ENCODE peak calls at places on chromosome 2, in eight cellular contexts. U, M, W, P, R, X, H and J are unnamed samples. For H3K4me1, the result is how much of the 10 kb centered on the place peaks cover.

GRCh38 chr2:200444530-200444929 is 65.3 kb downstream of the KCTD18 start:
- DNase-seq in U (no peak), M (no peak), W (no peak), P (no peak), R (no peak), X (no peak), H (no peak), J (no peak)

GRCh38 chr2:16105664-16106281 is 165.4 kb downstream of the MYCN start:
- DNase-seq in U (no peak), M (no peak), W (no peak), P (no peak), R (no peak), X (no peak), H (no peak), J (no peak)

GRCh38 chr2:182165196-182165595 is 179.5 kb downstream of the PPP1R1C start:
- DNase-seq in U (no peak), M (no peak), W (no peak), P (peak), R (no peak), X (no peak), H (no peak), J (no peak)

GRCh38 chr2:191677091-191677645 is 768 bp upstream of the NABP1 start:
- DNase-seq in U (no peak), M (peak), W (peak), P (peak), R (peak), X (peak), H (peak), J (no peak)

GRCh38 chr2:217993055-217993645 is 9.6 kb downstream of the TNS1 start:
- DNase-seq in U (no peak), M (no peak), W (peak), P (no peak), R (no peak), X (peak), H (peak), J (no peak)

GRCh38 chr2:20650880-20651730 is at the start of gene HS1BP3:
- DNase-seq in U (peak), M (peak), W (peak), P (peak), R (peak), X (peak), H (peak), J (no peak)

GRCh38 chr2:99811544-99811943 is 321.7 kb upstream of the REV1 start:
- DNase-seq in U (no peak), M (no peak), W (peak), P (peak), R (no peak), X (no peak), H (no peak), J (no peak)

GRCh38 chr2:218476676-218477075 is 57.8 kb downstream of the VIL1 start:
- DNase-seq in U (no peak), M (no peak), W (no peak), P (no peak), R (no peak), X (peak), H (no peak), J (no peak)

GRCh38 chr2:207530160-207531023 is 630 bp downstream of the CREB1 start:
- DNase-seq in U (peak), M (peak), W (peak), P (peak), R (peak), X (peak), H (peak), J (no peak)

GRCh38 chr2:210630904-210631560 is 74.6 kb downstream of the CPS1 start:
- DNase-seq in U (no peak), M (no peak), W (no peak), P (no peak), R (no peak), X (no peak), H (no peak), J (no peak)

GRCh38 chr2:119248311-119248710 is 24.7 kb downstream of the STEAP3 start:
- DNase-seq in U (no peak), M (no peak), W (peak), P (peak), R (no peak), X (no peak), H (no peak), J (no peak)

GRCh38 chr2:9336534-9337354 is 86.6 kb downstream of the ITGB1BP1 start:
- DNase-seq in U (no peak), M (no peak), W (peak), P (peak), R (no peak), X (peak), H (peak), J (no peak)

GRCh38 chr2:3001595-3002184 is 375.9 kb downstream of the EIPR1 start:
- DNase-seq in U (no peak), M (peak), W (no peak), P (no peak), R (no peak), X (peak), H (peak), J (no peak)

GRCh38 chr2:223075301-223076270 is 23.6 kb downstream of the KCNE4 start:
- DNase-seq in U (no peak), M (no peak), W (peak), P (peak), R (no peak), X (no peak), H (no peak), J (no peak)

GRCh38 chr2:121238828-121239227 is 46.2 kb downstream of the TFCP2L1 start:
- DNase-seq in U (no peak), M (no peak), W (no peak), P (no peak), R (no peak), X (no peak), H (no peak), J (no peak)

GRCh38 chr2:86066915-86067314 is 38.8 kb downstream of the POLR1A start:
- DNase-seq in U (no peak), M (no peak), W (no peak), P (no peak), R (no peak), X (no peak), H (no peak), J (no peak)

GRCh38 chr2:230794472-230794871 is 70.3 kb upstream of the ITM2C start:
- DNase-seq in U (no peak), M (no peak), W (peak), P (peak), R (no peak), X (no peak), H (no peak), J (no peak)

GRCh38 chr2:64202206-64202864 is 58.1 kb upstream of the PELI1 start:
- DNase-seq in U (no peak), M (no peak), W (no peak), P (peak), R (no peak), X (no peak), H (peak), J (no peak)

GRCh38 chr2:42513252-42513918 is 19.6 kb upstream of the KCNG3 start:
- DNase-seq in U (no peak), M (peak), W (peak), P (peak), R (no peak), X (peak), H (peak), J (no peak)

GRCh38 chr2:170554278-170554955 is 160.7 kb upstream of the SP5 start:
- DNase-seq in U (peak), M (no peak), W (peak), P (peak), R (peak), X (peak), H (no peak), J (peak)

GRCh38 chr2:160206436-160206835 is 6.4 kb upstream of the ITGB6 start:
- DNase-seq in U (no peak), M (no peak), W (no peak), P (no peak), R (no peak), X (no peak), H (no peak), J (no peak)

GRCh38 chr2:216341151-216341550 is 31.1 kb downstream of the MARCHF4 start:
- DNase-seq in U (no peak), M (no peak), W (peak), P (no peak), R (no peak), X (no peak), H (no peak), J (no peak)

GRCh38 chr2:5057895-5058294 is 634.3 kb upstream of the SOX11 start:
- DNase-seq in U (no peak), M (no peak), W (no peak), P (no peak), R (no peak), X (no peak), H (no peak), J (no peak)

GRCh38 chr2:155703917-155704316 is 628.6 kb downstream of the NR4A2 start:
- DNase-seq in U (no peak), M (no peak), W (no peak), P (no peak), R (no peak), X (no peak), H (no peak), J (no peak)

GRCh38 chr2:135004005-135004746 is 43.1 kb downstream of the MAP3K19 start:
- DNase-seq in U (peak), M (peak), W (peak), P (peak), R (peak), X (peak), H (peak), J (no peak)

GRCh38 chr2:18949871-18950597 is 360.7 kb upstream of the NT5C1B start:
- DNase-seq in U (no peak), M (no peak), W (peak), P (peak), R (no peak), X (no peak), H (peak), J (no peak)

GRCh38 chr2:121052023-121052422 is 233.0 kb downstream of the TFCP2L1 start:
- DNase-seq in U (no peak), M (no peak), W (no peak), P (no peak), R (no peak), X (no peak), H (no peak), J (no peak)

GRCh38 chr2:225104971-225105370 is 62.7 kb upstream of the DOCK10 start:
- DNase-seq in U (no peak), M (no peak), W (peak), P (peak), R (no peak), X (no peak), H (peak), J (no peak)

GRCh38 chr2:11569636-11570035 is 35.8 kb downstream of the GREB1 start:
- DNase-seq in U (no peak), M (no peak), W (no peak), P (no peak), R (no peak), X (no peak), H (no peak), J (no peak)

GRCh38 chr2:30664761-30665358 is 142.4 kb downstream of the CAPN13 start:
- DNase-seq in U (no peak), M (no peak), W (peak), P (peak), R (no peak), X (no peak), H (peak), J (no peak)

GRCh38 chr2:182587831-182588230 is 128.2 kb upstream of the DNAJC10 start:
- DNase-seq in U (no peak), M (no peak), W (peak), P (peak), R (no peak), X (no peak), H (no peak), J (no peak)

GRCh38 chr2:236875906-236876505 is 209.7 kb upstream of the COPS8 start:
- DNase-seq in U (no peak), M (no peak), W (no peak), P (no peak), R (no peak), X (no peak), H (no peak), J (no peak)

GRCh38 chr2:157206921-157207320 is 50.6 kb upstream of the GALNT5 start:
- DNase-seq in U (no peak), M (no peak), W (no peak), P (no peak), R (no peak), X (no peak), H (no peak), J (no peak)

GRCh38 chr2:195595825-195596224 is 61.2 kb upstream of the SLC39A10 start:
- DNase-seq in U (no peak), M (no peak), W (no peak), P (no peak), R (no peak), X (no peak), H (no peak), J (no peak)

GRCh38 chr2:83786140-83786539 is 672.9 kb downstream of the SUCLG1 start:
- DNase-seq in U (no peak), M (no peak), W (no peak), P (no peak), R (no peak), X (no peak), H (no peak), J (no peak)
- H3K4me1 ChIP-seq in U (under half), M (under half), W (under half), P (under half), R (under half), X (under half), H (under half), J (under half)

GRCh38 chr2:127362971-127363370 is 24.8 kb downstream of the MAP3K2 start:
- DNase-seq in U (no peak), M (no peak), W (peak), P (no peak), R (no peak), X (no peak), H (no peak), J (no peak)
- H3K4me3 ChIP-seq in U (no peak), M (no peak), W (no peak), P (no peak), R (no peak), X (no peak), H (no peak), J (no peak)

GRCh38 chr2:23562143-23562542 is 177.2 kb downstream of the KLHL29 start:
- DNase-seq in U (no peak), M (no peak), W (no peak), P (no peak), R (no peak), X (no peak), H (no peak), J (no peak)
- H3K4me1 ChIP-seq in U (under half), M (under half), W (under half), P (under half), R (under half), X (under half), H (under half), J (under half)

DNA sequence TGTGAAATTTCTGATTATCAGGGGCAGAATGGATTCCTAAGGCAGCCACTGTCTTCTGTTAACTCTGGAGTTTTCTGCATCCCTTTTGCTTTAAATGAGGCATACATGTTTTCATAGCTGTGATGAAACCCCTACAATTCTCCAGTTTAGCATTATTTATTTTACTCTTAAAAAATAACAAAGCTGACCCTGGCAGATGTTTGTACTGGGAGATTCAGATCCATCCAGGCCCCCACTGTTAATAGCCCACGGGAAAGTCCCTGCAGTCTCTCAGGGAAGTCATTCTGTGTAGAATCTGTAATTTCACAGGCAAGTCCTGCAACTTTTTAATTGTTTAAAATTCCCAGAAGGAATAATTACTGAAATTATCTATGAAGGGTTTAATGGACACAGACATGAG is 343 bp upstream of the SULT1C4 start:
- DNase-seq in U (no peak), M (no peak), W (peak), P (no peak), R (no peak), X (no peak), H (no peak), J (no peak)
- H3K4me3 ChIP-seq in U (peak), M (no peak), W (no peak), P (no peak), R (peak), X (no peak), H (no peak), J (peak)

DNA sequence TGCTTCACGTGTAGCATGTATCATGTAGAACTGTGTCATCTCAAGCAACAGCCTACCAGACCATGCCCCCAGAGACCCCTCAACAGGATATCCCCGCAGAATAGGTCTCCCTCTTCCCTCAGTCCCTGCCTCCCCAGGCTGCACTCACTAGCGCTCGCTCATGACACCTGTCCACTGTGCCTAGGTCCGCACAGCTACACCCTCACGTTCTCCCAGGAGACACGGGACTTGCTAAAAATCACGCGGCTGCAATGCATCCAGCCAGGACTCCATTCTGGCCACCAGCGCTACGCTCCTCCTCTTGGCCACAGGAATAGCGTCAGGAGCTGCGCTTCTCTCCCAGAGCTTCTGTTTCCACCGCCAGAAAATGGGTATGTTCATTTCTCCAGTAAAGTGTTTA is 2.5 kb downstream of the PXDN start:
- DNase-seq in U (peak), M (no peak), W (no peak), P (no peak), R (no peak), X (no peak), H (no peak), J (no peak)
- H3K4me1 ChIP-seq in U (under half), M (under half), W (under half), P (under half), R (under half), X (under half), H (under half), J (under half)

GRCh38 chr2:186306754-186307153 is 179.3 kb upstream of the ZC3H15 start:
- DNase-seq in U (no peak), M (no peak), W (no peak), P (no peak), R (no peak), X (no peak), H (no peak), J (no peak)
- H3K4me3 ChIP-seq in U (no peak), M (no peak), W (no peak), P (no peak), R (no peak), X (no peak), H (no peak), J (no peak)

DNA sequence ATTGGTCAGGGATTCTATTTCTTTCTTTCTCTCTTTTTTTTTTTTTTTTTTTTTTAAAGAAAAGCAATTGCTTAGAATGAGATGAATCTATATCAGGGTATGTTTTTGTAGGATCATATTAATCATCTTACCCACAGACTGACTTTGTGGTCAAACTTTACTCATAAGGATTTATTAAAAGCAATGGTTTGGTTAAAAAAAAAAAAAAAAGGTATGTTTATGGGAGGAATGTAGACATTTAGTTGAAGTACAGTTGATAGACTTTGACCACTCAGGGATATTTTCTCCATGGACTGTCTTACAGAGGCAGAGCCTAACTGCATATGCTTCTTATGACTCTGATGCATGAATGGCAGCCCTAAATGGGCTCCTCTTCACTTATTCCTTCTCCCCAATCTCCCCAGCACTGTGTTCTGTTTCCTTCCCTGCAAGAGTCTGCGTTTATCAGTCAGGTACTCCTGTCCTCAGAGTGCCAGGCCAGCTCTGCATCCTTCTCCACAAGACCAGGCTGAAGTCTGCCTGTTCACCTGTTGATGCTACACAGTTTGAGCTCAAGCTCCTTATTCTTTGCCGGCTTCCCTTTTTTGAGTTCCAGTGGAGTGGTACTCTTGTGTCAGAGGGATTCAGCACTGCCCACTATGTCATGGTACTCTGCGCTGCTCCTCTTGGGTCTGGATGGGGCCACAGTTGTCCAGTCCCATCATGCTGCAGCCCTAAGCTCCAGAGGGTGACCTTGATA is 24.3 kb downstream of the CRIM1 start:
- DNase-seq in U (no peak), M (no peak), W (peak), P (peak), R (no peak), X (no peak), H (no peak), J (no peak)
- H3K4me1 ChIP-seq in U (half or more), M (under half), W (under half), P (half or more), R (under half), X (under half), H (half or more), J (half or more)

GRCh38 chr2:36271266-36271665 is 84.3 kb upstream of the CRIM1 start:
- DNase-seq in U (no peak), M (no peak), W (no peak), P (no peak), R (no peak), X (no peak), H (no peak), J (no peak)

GRCh38 chr2:36266536-36267121 is 88.9 kb upstream of the CRIM1 start:
- DNase-seq in U (no peak), M (no peak), W (no peak), P (no peak), R (no peak), X (no peak), H (no peak), J (no peak)

GRCh38 chr2:36267194-36267593 is 88.4 kb upstream of the CRIM1 start:
- DNase-seq in U (no peak), M (no peak), W (no peak), P (no peak), R (no peak), X (no peak), H (no peak), J (no peak)

GRCh38 chr2:36270758-36271157 is 84.8 kb upstream of the CRIM1 start:
- DNase-seq in U (no peak), M (no peak), W (no peak), P (no peak), R (no peak), X (no peak), H (no peak), J (no peak)
- H3K4me3 ChIP-seq in U (no peak), M (no peak), W (no peak), P (no peak), R (no peak), X (no peak), H (no peak), J (no peak)

DNA sequence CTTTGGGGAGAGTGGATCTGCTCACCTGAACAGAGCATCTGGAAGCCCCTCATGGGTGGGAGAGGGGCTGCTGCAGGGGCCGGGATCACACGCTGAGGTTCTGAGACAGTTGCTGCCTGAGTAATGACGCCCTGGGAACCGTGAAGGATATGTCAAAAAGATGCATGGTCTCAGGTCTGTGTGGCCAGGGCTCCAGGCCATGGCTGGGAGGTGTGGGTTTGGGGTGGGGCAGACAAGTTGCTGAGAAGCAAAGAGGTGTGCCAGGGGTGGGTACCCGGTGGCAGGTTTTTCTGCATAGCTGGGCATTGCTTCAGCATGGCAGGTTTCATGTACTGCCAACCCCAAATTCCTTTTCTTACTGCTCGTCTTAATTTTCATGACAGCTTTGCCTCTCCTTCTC is 133.5 kb downstream of the RPIA start:
- DNase-seq in U (no peak), M (no peak), W (no peak), P (peak), R (no peak), X (no peak), H (no peak), J (no peak)
- H3K4me1 ChIP-seq in U (under half), M (under half), W (under half), P (under half), R (under half), X (under half), H (under half), J (under half)

GRCh38 chr2:150530168-150530567 is 42.7 kb upstream of the RND3 start:
- DNase-seq in U (no peak), M (no peak), W (no peak), P (no peak), R (no peak), X (no peak), H (no peak), J (no peak)
- H3K4me3 ChIP-seq in U (no peak), M (no peak), W (no peak), P (no peak), R (no peak), X (no peak), H (no peak), J (no peak)